ENCODE peak calls at places on chromosomes 1 and 21, in eight cellular contexts. W, L, K, R, G, F, B and A are unnamed samples.

GRCh38 chr1:62271932-62272728 is 47.1 kb downstream of the KANK4 start:
- DNase-seq in W (peak), L (peak), K (peak), R (no peak), G (no peak), F (no peak), B (no peak), A (no peak)

GRCh38 chr1:65235867-65236805 is 73.2 kb upstream of the DNAJC6 start:
- DNase-seq in W (peak), L (no peak), K (no peak), R (no peak), G (no peak), F (no peak), B (peak), A (no peak)

GRCh38 chr1:175725684-175726083 is 17.7 kb downstream of the TNR start:
- DNase-seq in W (no peak), L (no peak), K (no peak), R (peak), G (no peak), F (no peak), B (peak), A (no peak)

GRCh38 chr1:29646161-29646775 is 409.9 kb downstream of the PTPRU start:
- DNase-seq in W (no peak), L (no peak), K (no peak), R (no peak), G (no peak), F (no peak), B (no peak), A (no peak)

GRCh38 chr1:38603907-38604306 is 255.7 kb downstream of the RRAGC start:
- DNase-seq in W (no peak), L (no peak), K (no peak), R (no peak), G (no peak), F (no peak), B (no peak), A (no peak)

GRCh38 chr1:59361766-59362165 is 64.9 kb downstream of the FGGY start:
- DNase-seq in W (no peak), L (no peak), K (no peak), R (no peak), G (no peak), F (no peak), B (no peak), A (no peak)

GRCh38 chr1:7783178-7783711 is 846 bp upstream of the PER3 start:
- DNase-seq in W (no peak), L (no peak), K (no peak), R (peak), G (no peak), F (no peak), B (peak), A (peak)

GRCh38 chr1:11529763-11530730 is 51.1 kb downstream of the DISP3 start:
- DNase-seq in W (no peak), L (no peak), K (no peak), R (no peak), G (no peak), F (no peak), B (no peak), A (no peak)

GRCh38 chr21:29105218-29105617 is 25.2 kb upstream of the MAP3K7CL start:
- DNase-seq in W (no peak), L (no peak), K (no peak), R (no peak), G (no peak), F (no peak), B (peak), A (peak)

GRCh38 chr1:235781807-235782206 is 84.9 kb downstream of the LYST start:
- DNase-seq in W (no peak), L (no peak), K (no peak), R (no peak), G (no peak), F (no peak), B (no peak), A (no peak)

GRCh38 chr1:22037520-22037919 is 15.0 kb upstream of the CDC42 start:
- DNase-seq in W (no peak), L (no peak), K (no peak), R (no peak), G (no peak), F (no peak), B (no peak), A (no peak)

GRCh38 chr1:61498342-61498741 is 226.6 kb downstream of the TM2D1 start:
- DNase-seq in W (no peak), L (no peak), K (no peak), R (no peak), G (no peak), F (no peak), B (no peak), A (no peak)

GRCh38 chr1:238647877-238648276 is 738.5 kb upstream of the CHRM3 start:
- DNase-seq in W (no peak), L (no peak), K (no peak), R (no peak), G (no peak), F (no peak), B (peak), A (no peak)

GRCh38 chr1:146034976-146035469 is 13.5 kb upstream of the HJV start:
- DNase-seq in W (no peak), L (no peak), K (no peak), R (no peak), G (no peak), F (no peak), B (peak), A (no peak)

GRCh38 chr1:40531381-40532061 is at the start of gene ZNF684:
- DNase-seq in W (peak), L (peak), K (peak), R (peak), G (peak), F (peak), B (peak), A (peak)

GRCh38 chr1:150622219-150622975 is 7.0 kb downstream of the ENSA start:
- DNase-seq in W (no peak), L (no peak), K (no peak), R (peak), G (no peak), F (no peak), B (no peak), A (no peak)

GRCh38 chr1:201917362-201918033 is 28.8 kb downstream of the SHISA4 start:
- DNase-seq in W (no peak), L (no peak), K (no peak), R (no peak), G (no peak), F (no peak), B (peak), A (no peak)

GRCh38 chr1:231199868-231200267 is 38.0 kb downstream of the TRIM67 start:
- DNase-seq in W (no peak), L (no peak), K (no peak), R (no peak), G (no peak), F (no peak), B (no peak), A (no peak)

GRCh38 chr21:34023691-34024381 is 49.5 kb upstream of the MRPS6 start:
- DNase-seq in W (no peak), L (no peak), K (no peak), R (no peak), G (no peak), F (no peak), B (no peak), A (no peak)

GRCh38 chr1:110243581-110243980 is 33.5 kb downstream of the KCNC4 start:
- DNase-seq in W (no peak), L (no peak), K (no peak), R (peak), G (no peak), F (no peak), B (no peak), A (no peak)

GRCh38 chr1:157091668-157092273 is 7.8 kb downstream of the ETV3L start:
- DNase-seq in W (no peak), L (no peak), K (no peak), R (no peak), G (no peak), F (no peak), B (no peak), A (no peak)

GRCh38 chr1:28110555-28110954 is 22.1 kb upstream of the EYA3 start:
- DNase-seq in W (no peak), L (no peak), K (no peak), R (no peak), G (no peak), F (no peak), B (peak), A (no peak)

GRCh38 chr1:25996966-25997758 is 701 bp downstream of the PAFAH2 start:
- DNase-seq in W (peak), L (no peak), K (no peak), R (no peak), G (no peak), F (no peak), B (peak), A (no peak)

GRCh38 chr1:47507921-47508894 is 70.4 kb downstream of the FOXD2 start:
- DNase-seq in W (no peak), L (peak), K (no peak), R (peak), G (no peak), F (no peak), B (peak), A (no peak)

GRCh38 chr1:151199860-151200581 is 1.7 kb downstream of the PIP5K1A start:
- DNase-seq in W (no peak), L (no peak), K (no peak), R (no peak), G (no peak), F (no peak), B (peak), A (peak)

GRCh38 chr1:51875291-51875772 is 3.2 kb downstream of the NRDC start:
- DNase-seq in W (no peak), L (no peak), K (no peak), R (no peak), G (no peak), F (no peak), B (no peak), A (no peak)

GRCh38 chr1:27725374-27726172 is at the start of gene FAM76A:
- DNase-seq in W (peak), L (peak), K (peak), R (peak), G (peak), F (peak), B (peak), A (peak)

GRCh38 chr1:86757272-86757984 is 53.1 kb downstream of the SH3GLB1 start:
- DNase-seq in W (no peak), L (no peak), K (no peak), R (no peak), G (no peak), F (no peak), B (no peak), A (no peak)

GRCh38 chr1:208183977-208184901 is 59.9 kb downstream of the PLXNA2 start:
- DNase-seq in W (no peak), L (no peak), K (no peak), R (no peak), G (no peak), F (no peak), B (peak), A (peak)

GRCh38 chr1:55816456-55816794 is 601.3 kb upstream of the USP24 start:
- DNase-seq in W (no peak), L (no peak), K (no peak), R (no peak), G (no peak), F (no peak), B (no peak), A (no peak)

GRCh38 chr1:18764362-18764761 is 95.1 kb downstream of the TAS1R2 start:
- DNase-seq in W (no peak), L (no peak), K (no peak), R (no peak), G (no peak), F (no peak), B (no peak), A (no peak)

GRCh38 chr1:53186533-53186932 is 10.1 kb upstream of the CPT2 start:
- DNase-seq in W (no peak), L (no peak), K (no peak), R (no peak), G (no peak), F (no peak), B (no peak), A (no peak)

GRCh38 chr1:59936358-59936821 is 9.8 kb upstream of the CYP2J2 start:
- DNase-seq in W (no peak), L (no peak), K (no peak), R (no peak), G (no peak), F (no peak), B (no peak), A (no peak)

GRCh38 chr21:35475768-35476167 is 426.7 kb upstream of the RUNX1 start:
- DNase-seq in W (no peak), L (no peak), K (no peak), R (no peak), G (no peak), F (no peak), B (peak), A (no peak)

GRCh38 chr1:41394405-41394804 is 33.2 kb downstream of the FOXO6 start:
- DNase-seq in W (no peak), L (no peak), K (no peak), R (no peak), G (no peak), F (no peak), B (no peak), A (no peak)